ENCODE peak calls at places on chromosomes 7 and 10, in five cellular contexts. B is A549, U is upper lobe of left lung, I is ovary, H is sigmoid colon. K is an unnamed sample.

GRCh38 chr7:37577901-37578300 is 105.7 kb upstream of the GPR141 start:
- DNase-seq in B (no peak), U (no peak), I (no peak), H (no peak), K (no peak)

GRCh38 chr10:79063071-79063491 is 5.7 kb upstream of the ZMIZ1 start:
- DNase-seq in B (no peak), U (peak), I (no peak), H (peak), K (no peak)

GRCh38 chr10:12702215-12702614 is 299.3 kb downstream of the CCDC3 start:
- DNase-seq in B (no peak), U (peak), I (no peak), H (no peak), K (no peak)

GRCh38 chr7:51255536-51256243 is 60.9 kb downstream of the COBL start:
- DNase-seq in B (no peak), U (no peak), I (no peak), H (no peak), K (no peak)

GRCh38 chr7:70417061-70417655 is 714.8 kb upstream of the GALNT17 start:
- DNase-seq in B (no peak), U (no peak), I (no peak), H (no peak), K (no peak)

GRCh38 chr7:158587425-158588084 is at the start of gene PTPRN2:
- DNase-seq in B (peak), U (peak), I (peak), H (peak), K (no peak)

GRCh38 chr10:91587710-91588638 is 44.9 kb downstream of the PPP1R3C start:
- DNase-seq in B (peak), U (peak), I (peak), H (no peak), K (no peak)

GRCh38 chr7:42053834-42054233 is 183.2 kb downstream of the GLI3 start:
- DNase-seq in B (no peak), U (no peak), I (no peak), H (no peak), K (no peak)

GRCh38 chr10:127368937-127369336 is 172.5 kb upstream of the INSYN2A start:
- DNase-seq in B (no peak), U (no peak), I (no peak), H (no peak), K (no peak)

GRCh38 chr7:42183547-42183946 is 53.5 kb downstream of the GLI3 start:
- DNase-seq in B (no peak), U (no peak), I (no peak), H (no peak), K (no peak)

GRCh38 chr7:23467731-23468720 is 2.3 kb downstream of the IGF2BP3 start:
- DNase-seq in B (no peak), U (no peak), I (no peak), H (no peak), K (no peak)

GRCh38 chr10:13758302-13758701 is 171.5 kb downstream of the PRPF18 start:
- DNase-seq in B (no peak), U (no peak), I (no peak), H (no peak), K (no peak)

GRCh38 chr7:4682621-4683042 is 537 bp downstream of the FOXK1 start:
- DNase-seq in B (no peak), U (peak), I (peak), H (peak), K (no peak)

GRCh38 chr10:14673189-14673947 is 101.3 kb downstream of the FAM107B start:
- DNase-seq in B (no peak), U (no peak), I (no peak), H (no peak), K (no peak)

GRCh38 chr10:93816123-93816747 is 58.5 kb downstream of the LGI1 start:
- DNase-seq in B (peak), U (peak), I (peak), H (peak), K (no peak)

GRCh38 chr10:29435809-29436501 is 147.1 kb downstream of the LYZL1 start:
- DNase-seq in B (no peak), U (no peak), I (no peak), H (no peak), K (no peak)

GRCh38 chr10:129853236-129853946 is 110.7 kb downstream of the EBF3 start:
- DNase-seq in B (peak), U (no peak), I (no peak), H (no peak), K (no peak)

GRCh38 chr10:121613456-121613855 is 15.2 kb upstream of the FGFR2 start:
- DNase-seq in B (no peak), U (no peak), I (no peak), H (peak), K (no peak)

GRCh38 chr7:129343099-129343700 is 91.0 kb upstream of the STRIP2 start:
- DNase-seq in B (peak), U (no peak), I (no peak), H (no peak), K (no peak)

GRCh38 chr10:96747734-96748550 is 27.6 kb upstream of the PIK3AP1 start:
- DNase-seq in B (no peak), U (no peak), I (no peak), H (no peak), K (no peak)

GRCh38 chr7:30853576-30853975 is 58.1 kb upstream of the AQP1 start:
- DNase-seq in B (no peak), U (no peak), I (no peak), H (no peak), K (no peak)

GRCh38 chr7:125934539-125934938 is 1004.9 kb upstream of the POT1 start:
- DNase-seq in B (no peak), U (no peak), I (no peak), H (no peak), K (no peak)

GRCh38 chr10:70162892-70163201 is 7.5 kb downstream of the SAR1A start:
- DNase-seq in B (no peak), U (no peak), I (no peak), H (no peak), K (no peak)

GRCh38 chr7:158646766-158647474 is 57.7 kb downstream of the NCAPG2 start:
- DNase-seq in B (no peak), U (no peak), I (no peak), H (no peak), K (no peak)

GRCh38 chr10:103793429-103793828 is 61.9 kb downstream of the SH3PXD2A start:
- DNase-seq in B (no peak), U (peak), I (no peak), H (no peak), K (no peak)

GRCh38 chr10:48455392-48456151 is 149.1 kb downstream of the MAPK8 start:
- DNase-seq in B (no peak), U (no peak), I (no peak), H (peak), K (no peak)

GRCh38 chr10:124649209-124649608 is 95.0 kb downstream of the FAM53B start:
- DNase-seq in B (no peak), U (no peak), I (peak), H (peak), K (no peak)

GRCh38 chr7:144038887-144039286 is 9.9 kb upstream of the OR2A5 start:
- DNase-seq in B (no peak), U (no peak), I (no peak), H (no peak), K (no peak)

GRCh38 chr7:144032985-144033384 is 15.8 kb upstream of the OR2A5 start:
- DNase-seq in B (no peak), U (no peak), I (no peak), H (no peak), K (no peak)

GRCh38 chr7:144035385-144035784 is 13.4 kb upstream of the OR2A5 start:
- DNase-seq in B (no peak), U (no peak), I (no peak), H (no peak), K (no peak)

GRCh38 chr7:144036302-144036858 is 12.4 kb upstream of the OR2A5 start:
- DNase-seq in B (no peak), U (no peak), I (no peak), H (no peak), K (no peak)

DNA sequence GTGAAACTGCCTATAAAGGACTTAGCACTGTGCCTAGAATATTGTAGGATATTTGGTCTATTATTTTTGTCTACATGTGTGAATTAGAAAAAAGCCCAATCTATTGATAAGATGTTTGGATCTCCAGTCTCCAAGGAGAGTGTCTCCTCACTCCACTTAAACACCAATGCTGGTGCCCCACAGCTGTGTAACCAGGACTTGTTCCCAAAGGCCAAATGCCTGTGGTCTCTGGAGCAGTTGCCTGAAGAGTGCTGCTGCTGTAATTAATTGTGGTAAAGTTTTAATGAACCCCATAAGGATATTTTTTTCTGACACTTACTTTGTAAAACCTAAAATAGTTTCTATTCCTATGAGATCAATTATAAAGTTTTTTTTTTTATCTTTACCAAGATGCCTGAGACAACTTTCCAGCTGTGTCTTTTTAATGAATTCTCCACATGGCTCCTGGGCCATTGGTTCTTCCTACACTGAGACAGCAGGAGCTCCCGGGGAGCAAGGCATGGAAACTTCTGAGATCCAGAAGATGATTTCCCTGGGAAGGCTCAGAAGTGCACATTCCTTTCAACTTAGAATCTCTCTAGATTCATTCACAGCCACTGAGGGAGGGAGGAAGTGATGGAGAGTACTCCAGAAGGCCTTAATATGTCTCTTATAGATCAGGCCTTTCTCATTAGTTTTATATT is 11.2 kb upstream of the OR2A5 start:
- DNase-seq in B (no peak), U (no peak), I (no peak), H (no peak), K (no peak)
- TF ChIP-seq EP300 in B (no peak), U (no peak), I (no peak), H (no peak), K (no peak)

GRCh38 chr7:89849052-89849451 is 305.2 kb upstream of the STEAP1 start:
- DNase-seq in B (no peak), U (no peak), I (no peak), H (no peak), K (no peak)
- TF ChIP-seq EP300 in B (no peak), U (no peak), I (no peak), H (no peak), K (no peak)

GRCh38 chr7:48253020-48253419 is 81.8 kb downstream of the ABCA13 start:
- DNase-seq in B (no peak), U (no peak), I (no peak), H (no peak), K (no peak)

GRCh38 chr7:48255046-48255445 is 83.8 kb downstream of the ABCA13 start:
- DNase-seq in B (no peak), U (no peak), I (no peak), H (no peak), K (no peak)

GRCh38 chr7:48250441-48250951 is 79.2 kb downstream of the ABCA13 start:
- DNase-seq in B (no peak), U (no peak), I (no peak), H (no peak), K (no peak)

GRCh38 chr7:48249162-48249561 is 77.9 kb downstream of the ABCA13 start:
- DNase-seq in B (no peak), U (no peak), I (no peak), H (no peak), K (no peak)

GRCh38 chr7:48251766-48252165 is 80.5 kb downstream of the ABCA13 start:
- DNase-seq in B (no peak), U (no peak), I (no peak), H (no peak), K (no peak)
- TF ChIP-seq EP300 in B (no peak), U (no peak), I (no peak), H (no peak), K (no peak)

GRCh38 chr7:87128883-87129282 is 23.4 kb upstream of the DMTF1 start:
- DNase-seq in B (no peak), U (no peak), I (no peak), H (no peak), K (no peak)

GRCh38 chr7:87129836-87130235 is 22.4 kb upstream of the DMTF1 start:
- DNase-seq in B (no peak), U (no peak), I (no peak), H (no peak), K (no peak)

GRCh38 chr7:87127019-87127418 is 25.2 kb upstream of the DMTF1 start:
- DNase-seq in B (no peak), U (no peak), I (no peak), H (no peak), K (no peak)

GRCh38 chr7:87131806-87132205 is 20.4 kb upstream of the DMTF1 start:
- DNase-seq in B (no peak), U (no peak), I (no peak), H (no peak), K (no peak)

GRCh38 chr7:87129332-87129731 is 22.9 kb upstream of the DMTF1 start:
- DNase-seq in B (no peak), U (no peak), I (no peak), H (no peak), K (no peak)
- TF ChIP-seq EP300 in B (no peak), U (no peak), I (no peak), H (no peak), K (no peak)

GRCh38 chr7:459584-460373 is 59.9 kb downstream of the PDGFA start:
- DNase-seq in B (no peak), U (peak), I (no peak), H (no peak), K (no peak)

GRCh38 chr7:458511-459245 is 61.0 kb downstream of the PDGFA start:
- DNase-seq in B (no peak), U (peak), I (no peak), H (no peak), K (no peak)

GRCh38 chr7:461453-462172 is 58.0 kb downstream of the PDGFA start:
- DNase-seq in B (no peak), U (peak), I (no peak), H (no peak), K (no peak)

GRCh38 chr7:461118-461452 is 58.6 kb downstream of the PDGFA start:
- DNase-seq in B (no peak), U (no peak), I (no peak), H (no peak), K (no peak)

DNA sequence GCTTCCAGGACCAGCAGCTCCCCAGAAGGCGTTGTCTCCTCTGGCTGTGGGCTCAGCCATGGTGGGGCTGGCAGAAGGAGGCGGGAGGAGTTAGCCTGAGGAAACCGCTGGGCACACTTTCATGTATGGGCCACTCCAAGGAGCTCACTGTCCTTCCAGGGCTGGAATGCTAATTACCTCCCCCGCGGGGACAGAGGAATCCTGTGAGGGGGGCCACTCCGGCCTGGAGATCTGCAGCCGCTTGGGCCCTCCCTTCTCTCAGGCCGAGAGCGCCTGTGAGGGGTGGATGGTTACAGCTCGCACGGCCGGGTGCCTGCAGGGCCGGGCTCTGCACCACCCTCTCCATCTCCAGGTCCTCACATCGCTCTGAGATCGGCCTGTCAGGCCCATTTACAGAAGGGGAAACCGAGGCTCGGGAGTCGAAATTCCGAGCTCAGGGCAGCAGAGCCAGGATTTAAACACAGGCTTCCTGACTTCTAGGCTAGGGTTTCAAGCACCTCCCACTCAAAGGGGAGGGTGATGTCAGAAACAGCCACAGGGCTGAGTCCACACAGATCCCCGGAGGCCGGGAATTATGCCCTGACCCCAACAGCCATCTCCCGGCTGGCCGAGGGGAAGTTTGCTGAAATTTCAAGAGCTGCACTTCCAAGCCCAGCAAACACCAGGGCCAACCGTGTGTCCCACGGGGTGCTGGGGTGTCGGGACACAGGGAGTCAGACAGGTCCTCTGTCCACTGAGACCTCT is 59.1 kb downstream of the PDGFA start:
- DNase-seq in B (no peak), U (peak), I (no peak), H (no peak), K (no peak)
- TF ChIP-seq EP300 in B (no peak), U (no peak), I (no peak), H (no peak), K (no peak)